ENCODE peak calls at places on chromosomes 6 and 20, in six cellular contexts. J, P, R, D, I and E are unnamed samples. For H3K9me3, the result is how much of the 10 kb centered on the place peaks cover.

GRCh38 chr6:56864171-56864616 is 90.7 kb upstream of the BEND6 start:
- DNase-seq in J (peak), P (no peak), D (peak), R (no peak), I (no peak), E (peak)

GRCh38 chr20:56606174-56606945 is 22.7 kb upstream of the TFAP2C start:
- DNase-seq in D (no peak), R (no peak), J (no peak), P (no peak), I (no peak), E (peak)

GRCh38 chr6:118618676-118619377 is 32.6 kb downstream of the CEP85L start:
- DNase-seq in P (no peak), J (peak), D (peak), I (peak), R (peak), E (peak)

GRCh38 chr6:35448191-35448590 is 3.9 kb upstream of the FANCE start:
- DNase-seq in D (no peak), I (no peak), P (no peak), R (no peak), J (no peak), E (no peak)

GRCh38 chr6:133769463-133769862 is 119.5 kb upstream of the TCF21 start:
- DNase-seq in I (no peak), R (no peak), P (no peak), D (peak), J (no peak), E (no peak)

GRCh38 chr6:129938242-129939020 is 77.3 kb upstream of the TMEM244 start:
- DNase-seq in I (no peak), D (no peak), R (no peak), J (no peak), P (no peak), E (no peak)

GRCh38 chr20:7772376-7772775 is 167.9 kb downstream of the HAO1 start:
- DNase-seq in R (no peak), J (peak), D (peak), P (no peak), I (no peak), E (peak)

GRCh38 chr6:141483561-141484061 is 649.1 kb upstream of the GJE1 start:
- DNase-seq in D (peak), J (peak), R (no peak), P (no peak), I (no peak), E (peak)

GRCh38 chr6:1960484-1961142 is 284.8 kb downstream of the GMDS start:
- DNase-seq in J (no peak), I (no peak), P (no peak), D (no peak), R (no peak), E (no peak)

GRCh38 chr6:138086573-138087196 is 20.5 kb downstream of the PERP start:
- DNase-seq in P (no peak), D (peak), R (no peak), I (no peak), J (peak), E (peak)

GRCh38 chr20:17696287-17696686 is 3.5 kb upstream of the BANF2 start:
- DNase-seq in R (no peak), D (no peak), I (no peak), P (no peak), J (no peak), E (no peak)

DNA sequence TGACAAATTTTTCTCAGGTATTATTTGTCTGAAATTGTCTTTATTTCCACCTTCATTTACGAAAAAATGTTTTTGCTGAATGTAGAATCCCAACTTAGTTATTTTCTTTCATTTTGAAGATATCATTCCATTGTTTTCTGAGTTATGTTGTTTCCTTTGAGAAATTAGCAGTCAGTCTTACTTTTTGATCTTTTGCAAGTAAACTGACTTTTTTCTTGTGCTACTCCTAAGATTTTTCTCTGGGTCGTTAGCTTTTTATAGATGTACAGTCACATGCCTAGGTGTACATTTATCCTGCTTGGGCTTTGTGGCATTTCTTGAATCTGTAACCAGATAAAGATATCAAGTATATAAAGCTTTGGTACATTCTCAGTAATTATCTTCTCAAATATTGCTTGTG is 29.6 kb upstream of the ASIP start:
- DNase-seq in R (no peak), D (no peak), P (no peak), I (no peak), J (no peak), E (no peak)
- H3K9me3 ChIP-seq in R (under half), D (under half), P (under half), I (under half), J (under half), E (under half)

DNA sequence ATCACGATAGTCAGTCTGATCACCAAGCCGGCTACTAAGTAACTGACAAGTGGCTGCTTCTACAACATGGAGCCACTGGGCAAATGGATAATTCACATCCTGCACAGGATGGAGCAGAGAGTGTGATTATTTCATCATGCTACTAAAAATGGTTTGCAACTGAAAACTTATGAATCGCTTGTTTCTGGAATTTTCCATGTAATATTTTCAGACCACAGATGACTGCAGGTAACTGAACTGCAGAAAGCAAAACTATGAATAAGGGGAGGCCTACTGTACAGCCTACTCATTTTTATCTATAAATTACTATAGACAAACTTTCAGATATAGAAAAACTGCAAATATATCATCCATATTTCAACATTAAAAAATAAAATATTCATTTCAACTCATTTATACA is 91.5 kb downstream of the EPB41L2 start:
- DNase-seq in J (no peak), I (no peak), D (no peak), R (no peak), P (no peak), E (no peak)
- H3K9me3 ChIP-seq in J (under half), I (under half), D (under half), R (under half), P (under half), E (under half)

DNA sequence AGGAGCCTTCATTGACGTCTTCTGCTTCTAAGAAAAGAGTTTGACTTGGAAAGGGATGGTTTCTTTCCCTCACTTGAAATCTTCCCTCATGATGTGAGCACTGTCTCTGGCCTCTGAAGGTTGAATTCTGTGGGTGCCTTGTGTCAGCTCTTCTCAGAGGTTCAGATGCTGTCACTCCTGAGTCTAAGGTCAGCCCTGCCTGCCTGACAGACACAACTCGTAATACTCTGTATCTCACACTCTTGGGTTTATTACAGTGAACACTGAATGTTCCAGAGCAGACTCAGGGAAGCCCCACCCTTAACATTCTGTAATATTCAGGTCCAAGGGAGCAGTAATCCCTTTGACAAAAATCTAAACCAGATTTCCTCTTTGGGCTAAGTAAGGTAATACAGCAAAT is 837.7 kb downstream of the QKI start:
- DNase-seq in R (no peak), I (no peak), P (no peak), D (no peak), J (no peak), E (no peak)
- H3K9me3 ChIP-seq in R (under half), I (under half), P (under half), D (under half), J (under half), E (under half)

GRCh38 chr6:156579564-156579963 is 197.6 kb upstream of the ARID1B start:
- DNase-seq in R (no peak), J (no peak), P (no peak), D (no peak), I (no peak), E (no peak)
- H3K9me3 ChIP-seq in R (under half), J (under half), P (under half), D (under half), I (under half), E (under half)

GRCh38 chr20:47099093-47099492 is 204.4 kb downstream of the EYA2 start:
- DNase-seq in I (no peak), P (no peak), R (no peak), D (no peak), J (no peak), E (no peak)
- H3K9me3 ChIP-seq in I (under half), P (under half), R (under half), D (under half), J (under half), E (under half)